ENCODE peak calls at places on chromosomes 13 and 19, in six cellular contexts. One of them, this sample, is unnamed. For H3K36me3, the result is how much of the 10 kb centered on the place peaks cover.

GRCh38 chr19:34484328-34484727 is 2.8 kb downstream of the WTIP start:
- DNase-seq in HCT116: no peak
- DNase-seq in K562: no peak
- DNase-seq in H1: no peak
- DNase-seq in HepG2: no peak
- DNase-seq in GM12878: no peak
- DNase-seq in this sample: no peak

GRCh38 chr13:43835701-43836100 is 43.8 kb downstream of the CCDC122 start:
- DNase-seq in GM12878: no peak
- DNase-seq in K562: no peak
- DNase-seq in HepG2: no peak
- DNase-seq in HCT116: no peak
- DNase-seq in H1: no peak
- DNase-seq in this sample: no peak

GRCh38 chr13:113996912-113997745 is 23.3 kb upstream of the C13orf46 start:
- DNase-seq in GM12878: no peak
- DNase-seq in HepG2: no peak
- DNase-seq in H1: no peak
- DNase-seq in HCT116: no peak
- DNase-seq in K562: no peak
- DNase-seq in this sample: no peak

GRCh38 chr19:8209111-8209964 is at the start of gene CERS4:
- DNase-seq in HepG2: peak
- DNase-seq in HCT116: no peak
- DNase-seq in K562: peak
- DNase-seq in H1: peak
- DNase-seq in GM12878: no peak
- DNase-seq in this sample: peak

GRCh38 chr13:32384702-32385101 is 43.2 kb downstream of the N4BP2L1 start:
- DNase-seq in GM12878: no peak
- DNase-seq in HCT116: no peak
- DNase-seq in H1: no peak
- DNase-seq in HepG2: no peak
- DNase-seq in K562: no peak
- DNase-seq in this sample: no peak

GRCh38 chr13:70812481-70812880 is 704.2 kb upstream of the KLHL1 start:
- DNase-seq in HepG2: no peak
- DNase-seq in GM12878: no peak
- DNase-seq in H1: no peak
- DNase-seq in HCT116: no peak
- DNase-seq in K562: no peak
- DNase-seq in this sample: no peak

GRCh38 chr19:16566161-16566560 is 6.1 kb downstream of the SLC35E1 start:
- DNase-seq in GM12878: no peak
- DNase-seq in K562: no peak
- DNase-seq in HepG2: no peak
- DNase-seq in HCT116: no peak
- DNase-seq in H1: no peak
- DNase-seq in this sample: no peak

GRCh38 chr13:109868583-109869311 is 82.4 kb upstream of the IRS2 start:
- DNase-seq in HepG2: no peak
- DNase-seq in HCT116: no peak
- DNase-seq in H1: no peak
- DNase-seq in GM12878: no peak
- DNase-seq in K562: no peak
- DNase-seq in this sample: no peak

GRCh38 chr19:35879770-35880317 is 11.5 kb downstream of the APLP1 start:
- DNase-seq in HepG2: peak
- DNase-seq in GM12878: no peak
- DNase-seq in HCT116: peak
- DNase-seq in K562: peak
- DNase-seq in H1: peak
- DNase-seq in this sample: peak

GRCh38 chr13:44385847-44386246 is 12.2 kb downstream of the SERP2 start:
- DNase-seq in K562: no peak
- DNase-seq in HCT116: no peak
- DNase-seq in H1: no peak
- DNase-seq in HepG2: no peak
- DNase-seq in GM12878: no peak
- DNase-seq in this sample: no peak

GRCh38 chr13:36057041-36057440 is 74.1 kb downstream of the DCLK1 start:
- DNase-seq in HCT116: no peak
- DNase-seq in HepG2: no peak
- DNase-seq in H1: no peak
- DNase-seq in K562: no peak
- DNase-seq in GM12878: no peak
- DNase-seq in this sample: no peak

DNA sequence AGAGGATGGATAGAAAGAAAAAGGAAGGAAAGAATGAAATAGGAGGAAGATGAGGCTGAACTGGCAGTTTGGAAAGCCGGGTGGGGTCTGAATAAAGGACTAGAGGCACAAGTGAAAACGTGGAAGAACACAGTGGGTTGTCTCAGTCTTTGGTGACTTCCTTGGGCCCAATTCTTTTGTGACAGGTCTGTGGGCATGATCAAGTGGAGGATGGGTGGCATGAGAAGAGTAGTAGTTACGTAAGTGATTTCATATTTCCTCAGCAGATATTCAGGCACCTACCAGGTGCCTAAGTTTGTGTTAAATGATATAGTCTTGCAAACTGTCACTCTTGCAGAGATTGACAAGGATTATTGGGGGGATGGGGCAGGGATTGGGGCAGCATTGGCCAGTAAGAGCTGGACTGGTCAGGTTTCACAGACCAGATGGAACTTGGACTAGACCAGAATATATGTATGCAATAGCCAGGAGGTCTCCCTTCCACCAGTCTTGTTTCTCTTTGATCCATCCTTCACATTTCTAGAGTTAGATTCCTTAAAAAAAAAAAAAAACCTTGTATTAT is 2.7 kb downstream of the TPP2 start:
- DNase-seq in HCT116: no peak
- DNase-seq in K562: no peak
- DNase-seq in H1: no peak
- DNase-seq in GM12878: no peak
- DNase-seq in HepG2: no peak
- DNase-seq in this sample: no peak
- H3K4me3 ChIP-seq in HCT116: no peak
- H3K4me3 ChIP-seq in K562: peak
- H3K4me3 ChIP-seq in H1: no peak
- H3K4me3 ChIP-seq in GM12878: peak
- H3K4me3 ChIP-seq in HepG2: no peak
- H3K4me3 ChIP-seq in this sample: no peak

GRCh38 chr13:30194906-30195305 is 112.4 kb downstream of the KATNAL1 start:
- DNase-seq in K562: no peak
- DNase-seq in GM12878: no peak
- DNase-seq in HepG2: no peak
- DNase-seq in HCT116: no peak
- DNase-seq in H1: no peak
- DNase-seq in this sample: no peak

GRCh38 chr13:30192320-30193093 is 114.8 kb downstream of the KATNAL1 start:
- DNase-seq in H1: no peak
- DNase-seq in K562: no peak
- DNase-seq in HCT116: no peak
- DNase-seq in HepG2: no peak
- DNase-seq in GM12878: peak
- DNase-seq in this sample: no peak

GRCh38 chr13:30196025-30196424 is 111.3 kb downstream of the KATNAL1 start:
- DNase-seq in HepG2: no peak
- DNase-seq in H1: peak
- DNase-seq in HCT116: peak
- DNase-seq in GM12878: no peak
- DNase-seq in K562: no peak
- DNase-seq in this sample: peak

GRCh38 chr13:30191491-30192100 is 115.8 kb downstream of the KATNAL1 start:
- DNase-seq in GM12878: no peak
- DNase-seq in HCT116: no peak
- DNase-seq in HepG2: no peak
- DNase-seq in K562: no peak
- DNase-seq in H1: no peak
- DNase-seq in this sample: no peak

GRCh38 chr13:30193279-30194234 is 113.8 kb downstream of the KATNAL1 start:
- DNase-seq in H1: no peak
- DNase-seq in HepG2: no peak
- DNase-seq in GM12878: peak
- DNase-seq in K562: no peak
- DNase-seq in HCT116: no peak
- DNase-seq in this sample: no peak
- TF ChIP-seq ZNF274 in H1: no peak
- TF ChIP-seq ZNF274 in HepG2: no peak
- TF ChIP-seq ZNF274 in GM12878: no peak
- TF ChIP-seq ZNF274 in K562: no peak
- TF ChIP-seq ZNF274 in HCT116: no peak
- TF ChIP-seq ZNF274 in this sample: no peak

DNA sequence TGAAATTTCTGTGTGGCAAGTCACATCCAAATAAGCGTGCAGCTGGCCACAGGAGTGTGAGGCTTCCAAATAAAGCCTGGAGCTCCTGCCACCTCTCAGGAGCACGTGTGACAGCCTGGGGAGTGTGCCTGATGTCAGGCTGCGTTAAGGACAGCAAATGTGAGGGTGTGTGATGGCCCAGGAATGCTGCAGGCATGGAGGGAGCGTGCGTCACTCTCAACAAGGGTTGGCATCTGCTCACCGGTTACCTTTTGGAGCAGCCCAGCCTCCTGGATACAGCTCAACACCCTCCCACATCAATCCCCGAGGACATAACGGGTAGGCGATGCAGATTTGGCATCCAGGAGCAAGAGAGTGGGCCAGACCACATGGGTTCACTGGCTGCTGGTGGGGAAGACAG is 19.0 kb downstream of the NUMBL start:
- DNase-seq in GM12878: no peak
- DNase-seq in HCT116: no peak
- DNase-seq in H1: no peak
- DNase-seq in K562: no peak
- DNase-seq in HepG2: no peak
- DNase-seq in this sample: no peak
- H3K36me3 ChIP-seq in GM12878: under half
- H3K36me3 ChIP-seq in HCT116: half or more
- H3K36me3 ChIP-seq in H1: under half
- H3K36me3 ChIP-seq in K562: half or more
- H3K36me3 ChIP-seq in HepG2: under half
- H3K36me3 ChIP-seq in this sample: half or more

GRCh38 chr19:41864374-41864773 is 4.3 kb downstream of the RPS19 start:
- DNase-seq in H1: no peak
- DNase-seq in HepG2: no peak
- DNase-seq in HCT116: no peak
- DNase-seq in K562: no peak
- DNase-seq in GM12878: no peak
- DNase-seq in this sample: no peak
- H3K4me3 ChIP-seq in H1: no peak
- H3K4me3 ChIP-seq in HepG2: no peak
- H3K4me3 ChIP-seq in HCT116: no peak
- H3K4me3 ChIP-seq in K562: no peak
- H3K4me3 ChIP-seq in GM12878: peak
- H3K4me3 ChIP-seq in this sample: no peak

DNA sequence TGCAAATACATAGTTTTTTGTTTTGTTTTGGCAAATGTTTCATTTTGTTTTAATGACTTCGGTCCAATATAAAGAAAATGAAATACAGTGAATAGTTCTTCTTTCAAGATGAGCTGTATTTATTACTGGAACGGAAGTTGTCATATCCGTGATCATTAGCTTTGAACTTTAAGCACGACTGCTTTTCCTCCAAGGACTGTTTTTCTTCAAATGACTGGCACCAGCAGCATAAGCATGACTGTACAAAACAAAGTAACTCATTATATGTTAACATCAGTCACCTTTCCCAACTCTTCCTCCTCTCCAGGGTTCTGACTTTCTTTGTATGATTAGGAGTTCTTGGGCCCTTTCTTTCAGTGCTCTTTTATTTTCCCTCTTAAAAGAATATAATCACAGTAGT is 20.5 kb downstream of the EDNRB start:
- DNase-seq in H1: no peak
- DNase-seq in HepG2: no peak
- DNase-seq in HCT116: no peak
- DNase-seq in GM12878: peak
- DNase-seq in K562: no peak
- DNase-seq in this sample: no peak
- TF ChIP-seq ZNF274 in H1: no peak
- TF ChIP-seq ZNF274 in HepG2: no peak
- TF ChIP-seq ZNF274 in HCT116: no peak
- TF ChIP-seq ZNF274 in GM12878: no peak
- TF ChIP-seq ZNF274 in K562: no peak
- TF ChIP-seq ZNF274 in this sample: no peak

GRCh38 chr19:13960863-13961784 is 8.8 kb downstream of the DCAF15 start:
- DNase-seq in H1: no peak
- DNase-seq in K562: no peak
- DNase-seq in HepG2: no peak
- DNase-seq in GM12878: no peak
- DNase-seq in HCT116: no peak
- DNase-seq in this sample: no peak

GRCh38 chr19:13958043-13958442 is 5.7 kb downstream of the DCAF15 start:
- DNase-seq in HCT116: no peak
- DNase-seq in K562: peak
- DNase-seq in HepG2: no peak
- DNase-seq in H1: no peak
- DNase-seq in GM12878: no peak
- DNase-seq in this sample: no peak

GRCh38 chr19:13961826-13962737 is 9.8 kb downstream of the DCAF15 start:
- DNase-seq in HepG2: no peak
- DNase-seq in H1: no peak
- DNase-seq in GM12878: no peak
- DNase-seq in K562: peak
- DNase-seq in HCT116: no peak
- DNase-seq in this sample: no peak

GRCh38 chr19:13959141-13959961 is 7.0 kb downstream of the DCAF15 start:
- DNase-seq in HCT116: no peak
- DNase-seq in H1: no peak
- DNase-seq in K562: no peak
- DNase-seq in HepG2: no peak
- DNase-seq in GM12878: no peak
- DNase-seq in this sample: no peak

DNA sequence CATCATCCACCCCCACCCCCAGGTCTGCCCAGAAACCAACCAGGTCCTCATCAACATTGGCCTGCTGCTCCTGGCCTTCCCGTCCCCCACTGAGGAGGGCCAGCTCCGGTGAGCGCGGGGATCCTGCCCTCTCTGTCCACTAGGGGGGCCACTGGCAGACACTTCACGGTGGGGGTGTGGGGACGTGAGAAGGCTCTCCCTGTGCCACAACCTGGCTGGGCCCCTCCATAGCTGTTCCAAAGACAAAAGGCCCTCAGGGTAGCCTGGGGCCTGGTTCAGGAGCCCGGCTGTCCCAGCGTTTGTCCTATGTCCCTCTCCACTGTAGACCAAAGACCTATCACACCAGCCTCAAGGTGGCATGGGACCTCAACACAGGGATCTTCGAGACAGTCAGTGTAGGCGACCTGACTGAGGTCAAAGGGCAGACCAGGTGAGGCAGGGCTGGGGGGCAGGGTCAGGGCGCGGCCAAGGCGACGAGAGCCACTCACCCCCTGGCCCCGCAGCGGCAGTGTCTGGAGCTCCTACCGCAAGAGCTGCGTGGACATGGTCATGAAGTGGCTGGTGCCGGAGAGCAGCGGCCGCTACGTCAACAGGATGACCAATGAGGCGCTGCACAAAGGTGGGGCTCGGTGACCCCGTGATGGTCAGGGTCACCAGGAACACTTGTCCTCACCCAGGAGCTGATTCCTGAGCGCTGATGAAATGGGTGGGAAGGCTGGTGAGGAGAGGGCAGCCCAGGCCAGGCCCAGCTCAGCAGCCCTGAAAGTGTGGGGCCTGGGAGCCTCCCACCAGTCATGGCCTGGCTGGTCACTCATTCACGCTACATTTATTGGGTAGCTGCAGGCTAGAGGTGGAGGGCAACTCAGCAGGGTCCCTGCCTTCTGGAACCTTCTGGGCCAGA is 7.9 kb downstream of the DCAF15 start:
- DNase-seq in HepG2: no peak
- DNase-seq in GM12878: no peak
- DNase-seq in HCT116: no peak
- DNase-seq in H1: no peak
- DNase-seq in K562: peak
- DNase-seq in this sample: no peak
- H3K36me3 ChIP-seq in HepG2: under half
- H3K36me3 ChIP-seq in GM12878: under half
- H3K36me3 ChIP-seq in HCT116: under half
- H3K36me3 ChIP-seq in H1: under half
- H3K36me3 ChIP-seq in K562: half or more
- H3K36me3 ChIP-seq in this sample: half or more

This sample was measured in NT2/D1.